ENCODE peak calls at places on chromosomes 11 and 22, in ten cellular contexts. O is CD4-positive, alpha-beta T cell; D is GM23338; W is kidney; G is CD8-positive, alpha-beta T cell; U is fibroblast of mammary gland; R is right lobe of liver; A is MCF 10A; L is epithelial cell of esophagus; J is tibial nerve. K is an unnamed sample.

GRCh38 chr11:68020575-68020974 is 9.9 kb upstream of the NDUFS8 start:
- DNase-seq in O (no peak), D (peak; percentile 81), W (no peak), G (no peak), U (no peak), R (no peak), A (peak; percentile 90), L (no peak), J (no peak), K (no peak)

GRCh38 chr11:92550411-92550810 is 325.8 kb downstream of the FAT3 start:
- DNase-seq in O (no peak), D (peak; percentile 74), W (no peak), G (no peak), U (no peak), R (peak; percentile 64), A (peak; percentile 53), L (no peak), J (no peak), K (no peak)

GRCh38 chr11:97557399-97557798 is 1167.6 kb downstream of the JRKL start:
- DNase-seq in O (no peak), D (no peak), W (no peak), G (no peak), U (no peak), R (no peak), A (no peak), L (peak; percentile 30), J (no peak), K (no peak)

GRCh38 chr11:133939558-133939957 is 17.2 kb downstream of the IGSF9B start:
- DNase-seq in O (no peak), D (no peak), W (peak; percentile 17), G (no peak), U (no peak), R (no peak), A (no peak), L (no peak), J (no peak), K (no peak)

GRCh38 chr11:119350302-119350701 is 3.8 kb upstream of the MFRP start:
- DNase-seq in O (no peak), D (no peak), W (peak; percentile 17), G (no peak), U (no peak), R (no peak), A (no peak), L (no peak), J (no peak), K (no peak)

GRCh38 chr11:20840341-20840740 is 171.0 kb downstream of the NELL1 start:
- DNase-seq in O (no peak), D (no peak), W (no peak), G (no peak), U (no peak), R (no peak), A (no peak), L (no peak), J (no peak), K (no peak)

GRCh38 chr11:65115361-65116082 is 2.0 kb downstream of the ZNHIT2 start:
- DNase-seq in O (no peak), D (no peak), W (peak; percentile 72), G (no peak), U (no peak), R (no peak), A (no peak), L (no peak), J (no peak), K (no peak)

GRCh38 chr11:40030867-40031266 is 1428.6 kb downstream of the LRRC4C start:
- DNase-seq in O (no peak), D (peak; percentile 28), W (no peak), G (no peak), U (no peak), R (no peak), A (no peak), L (no peak), J (no peak), K (no peak)

GRCh38 chr11:15947681-15948648 is 408.4 kb downstream of the SOX6 start:
- DNase-seq in O (no peak), D (no peak), W (no peak), G (no peak), U (no peak), R (peak; percentile 94), A (no peak), L (no peak), J (no peak), K (no peak)

GRCh38 chr11:34050967-34051348 is 573 bp upstream of the CAPRIN1 start:
- DNase-seq in O (no peak), D (no peak), W (no peak), G (no peak), U (peak; percentile 44), R (no peak), A (no peak), L (no peak), J (peak; percentile 6), K (no peak)

GRCh38 chr22:38564669-38565068 is 5.3 kb downstream of the DMC1 start:
- DNase-seq in O (no peak), D (no peak), W (no peak), G (no peak), U (peak; percentile 17), R (no peak), A (no peak), L (no peak), J (no peak), K (no peak)

GRCh38 chr22:19803736-19804267 is 43.2 kb downstream of the TBX1 start:
- DNase-seq in O (no peak), D (no peak), W (peak; percentile 63), G (no peak), U (no peak), R (no peak), A (no peak), L (no peak), J (no peak), K (no peak)

GRCh38 chr11:18594999-18595749 is 4.4 kb upstream of the MISFA start:
- DNase-seq in O (no peak), D (no peak), W (no peak), G (no peak), U (peak; percentile 94), R (no peak), A (peak; percentile 23), L (peak; percentile 94), J (no peak), K (peak; percentile 29)

GRCh38 chr22:45460288-45461109 is 42.2 kb upstream of the FBLN1 start:
- DNase-seq in O (no peak), D (no peak), W (peak; percentile 83), G (no peak), U (peak; percentile 90), R (no peak), A (no peak), L (no peak), J (peak; percentile 67), K (peak; percentile 55)

GRCh38 chr11:17381156-17381555 is 7.3 kb downstream of the KCNJ11 start:
- DNase-seq in O (no peak), D (no peak), W (no peak), G (no peak), U (peak; percentile 31), R (no peak), A (no peak), L (peak; percentile 12), J (no peak), K (no peak)

GRCh38 chr11:125939081-125939521 is 6.7 kb upstream of the VSIG10L2 start:
- DNase-seq in O (no peak), D (no peak), W (no peak), G (no peak), U (no peak), R (no peak), A (no peak), L (no peak), J (no peak), K (peak; percentile 75)

GRCh38 chr11:112453601-112454577 is 193.2 kb upstream of the PLET1 start:
- DNase-seq in O (peak; percentile 17), D (peak; percentile 78), W (no peak), G (no peak), U (peak; percentile 58), R (no peak), A (peak; percentile 59), L (peak; percentile 56), J (no peak), K (no peak)

GRCh38 chr11:2462092-2462985 is 17.5 kb downstream of the KCNQ1 start:
- DNase-seq in O (no peak), D (no peak), W (no peak), G (no peak), U (no peak), R (no peak), A (no peak), L (no peak), J (no peak), K (no peak)

GRCh38 chr11:124648610-124649009 is 24.9 kb downstream of the SIAE start:
- DNase-seq in O (no peak), D (no peak), W (no peak), G (no peak), U (no peak), R (no peak), A (no peak), L (no peak), J (no peak), K (no peak)
- TF ChIP-seq CTCF in O (no peak), D (no peak), W (no peak), G (no peak), U (no peak), R (no peak), A (no peak), L (no peak), J (no peak), K (no peak)

DNA sequence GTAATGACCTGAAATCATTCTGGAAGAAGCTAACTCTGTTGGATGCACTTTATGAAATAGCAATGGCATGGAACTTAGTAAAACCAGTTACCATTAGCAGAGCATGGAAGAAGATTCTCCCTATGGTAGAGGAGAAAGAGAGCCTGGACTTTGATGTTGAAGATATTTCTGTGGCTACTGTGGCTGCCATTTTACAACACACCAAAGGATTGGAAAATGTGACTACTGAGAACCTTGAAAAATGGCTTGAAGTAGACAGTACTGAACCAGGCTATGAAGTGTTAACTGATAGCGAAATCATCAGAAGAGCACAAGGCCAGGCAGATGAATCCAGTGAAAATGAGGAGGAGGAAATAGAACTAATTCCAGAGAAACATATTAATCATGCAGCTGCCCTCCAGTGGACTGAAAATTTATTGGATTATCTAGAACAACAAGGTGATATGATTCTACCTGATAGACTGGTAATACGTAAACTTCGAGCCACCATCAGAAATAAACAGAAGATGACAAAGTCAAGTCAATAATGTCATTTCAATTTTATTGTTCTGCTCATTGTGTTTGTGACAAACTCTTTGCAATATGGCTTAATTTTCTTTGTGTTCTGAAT is 2.0 kb downstream of the JRKL start:
- DNase-seq in O (no peak), D (no peak), W (no peak), G (no peak), U (peak; percentile 11), R (no peak), A (no peak), L (peak; percentile 23), J (no peak), K (no peak)
- TF ChIP-seq CTCF in O (no peak), D (no peak), W (no peak), G (no peak), U (peak; percentile 15), R (no peak), A (no peak), L (no peak), J (no peak), K (no peak)

GRCh38 chr11:72103754-72104167 is 664 bp upstream of the LAMTOR1 start:
- DNase-seq in O (no peak), D (no peak), W (no peak), G (no peak), U (no peak), R (no peak), A (no peak), L (no peak), J (no peak), K (no peak)
- TF ChIP-seq CTCF in O (no peak), D (no peak), W (no peak), G (no peak), U (no peak), R (no peak), A (no peak), L (no peak), J (peak; percentile 31), K (no peak)

GRCh38 chr11:27506200-27507182 is at the start of gene LIN7C:
- DNase-seq in O (peak; percentile 95), D (peak; percentile 99), W (peak; percentile 98), G (peak; percentile 92), U (peak; percentile 92), R (peak; percentile 97), A (peak; percentile 97), L (peak; percentile 96), J (peak; percentile 98), K (peak; percentile 99)
- TF ChIP-seq CTCF in O (no peak), D (no peak), W (peak; percentile 8), G (peak; percentile 20), U (no peak), R (peak; percentile 6), A (no peak), L (no peak), J (peak; percentile 14), K (no peak)

K was measured in lower leg skin.